ENCODE peak calls at places on chromosome 10, in four cellular contexts. H, K, L and J are unnamed samples.

GRCh38 chr10:32955299-32955772 is 2.7 kb downstream of the ITGB1 start:
- DNase-seq in L (no peak), H (no peak), K (no peak), J (no peak)

GRCh38 chr10:44923611-44924010 is 12.5 kb downstream of the TMEM72 start:
- DNase-seq in L (no peak), K (no peak), H (no peak), J (no peak)

GRCh38 chr10:105742184-105742583 is 1101.1 kb downstream of the SORCS3 start:
- DNase-seq in L (no peak), H (no peak), K (no peak), J (no peak)

GRCh38 chr10:76310681-76311080 is 879.3 kb downstream of the LRMDA start:
- DNase-seq in L (no peak), K (no peak), H (no peak), J (no peak)

GRCh38 chr10:14379556-14380330 is 49.0 kb upstream of the FRMD4A start:
- DNase-seq in H (no peak), K (no peak), L (no peak), J (no peak)

GRCh38 chr10:32963102-32963501 is 5.1 kb upstream of the ITGB1 start:
- DNase-seq in K (no peak), H (no peak), L (no peak), J (no peak)

GRCh38 chr10:116737582-116738358 is 4.6 kb downstream of the HSPA12A start:
- DNase-seq in K (no peak), H (no peak), L (no peak), J (no peak)

GRCh38 chr10:30476511-30476910 is 42.5 kb downstream of the MAP3K8 start:
- DNase-seq in K (no peak), H (no peak), L (no peak), J (no peak)

GRCh38 chr10:33547976-33548375 is 213.5 kb upstream of the NRP1 start:
- DNase-seq in L (no peak), K (no peak), H (no peak), J (no peak)

GRCh38 chr10:48564466-48565150 is 40.3 kb downstream of the ARHGAP22 start:
- DNase-seq in H (no peak), L (no peak), K (no peak), J (no peak)

GRCh38 chr10:132657127-132657706 is 119.6 kb downstream of the INPP5A start:
- DNase-seq in H (no peak), K (no peak), L (no peak), J (peak; percentile 70)

GRCh38 chr10:44882146-44882720 is 28.9 kb upstream of the TMEM72 start:
- DNase-seq in K (no peak), H (no peak), L (no peak), J (no peak)

GRCh38 chr10:49359349-49360231 is 36.3 kb downstream of the DRGX start:
- DNase-seq in L (no peak), H (no peak), K (no peak), J (no peak)

GRCh38 chr10:101576229-101576863 is 11.7 kb downstream of the POLL start:
- DNase-seq in K (no peak), L (no peak), H (no peak), J (no peak)

GRCh38 chr10:9331583-9332008 is 1277.1 kb downstream of the GATA3 start:
- DNase-seq in L (peak; percentile 23), K (no peak), H (no peak), J (no peak)

GRCh38 chr10:78025685-78026364 is 3.5 kb downstream of the POLR3A start:
- DNase-seq in L (no peak), H (no peak), K (no peak), J (no peak)

GRCh38 chr10:87590705-87591588 is 68.7 kb upstream of the PAPSS2 start:
- DNase-seq in K (no peak), H (no peak), L (no peak), J (no peak)

GRCh38 chr10:21807162-21807561 is 196.4 kb downstream of the DNAJC1 start:
- DNase-seq in H (no peak), L (peak; percentile 74), K (no peak), J (no peak)

GRCh38 chr10:113047605-113047962 is 97.5 kb downstream of the TCF7L2 start:
- DNase-seq in K (no peak), H (no peak), L (no peak), J (peak; percentile 60)

GRCh38 chr10:24209946-24210491 is 1.1 kb downstream of the KIAA1217 start:
- DNase-seq in H (no peak), K (no peak), L (no peak), J (no peak)

GRCh38 chr10:101829561-101830315 is 11.5 kb upstream of the OGA start:
- DNase-seq in L (peak; percentile 70), H (peak; percentile 76), K (peak; percentile 68), J (peak; percentile 75)

GRCh38 chr10:59580257-59580863 is 129.3 kb downstream of the SLC16A9 start:
- DNase-seq in H (no peak), L (no peak), K (no peak), J (no peak)

GRCh38 chr10:129637010-129637409 is 170.0 kb downstream of the MGMT start:
- DNase-seq in L (peak; percentile 55), H (no peak), K (no peak), J (no peak)

GRCh38 chr10:3783313-3783689 is 1.7 kb downstream of the KLF6 start:
- DNase-seq in H (no peak), K (peak; percentile 61), L (no peak), J (no peak)

GRCh38 chr10:88989824-88990527 is 622 bp upstream of the FAS start:
- DNase-seq in H (no peak), K (no peak), L (no peak), J (no peak)

GRCh38 chr10:59913547-59914237 is 7.3 kb upstream of the CCDC6 start:
- DNase-seq in L (no peak), K (no peak), H (no peak), J (no peak)

GRCh38 chr10:13717936-13718772 is 131.4 kb downstream of the PRPF18 start:
- DNase-seq in H (peak; percentile 85), L (no peak), K (peak; percentile 46), J (peak; percentile 86)

GRCh38 chr10:14889318-14889717 is 10.7 kb downstream of the SUV39H2 start:
- DNase-seq in H (no peak), L (no peak), K (no peak), J (no peak)

GRCh38 chr10:89625041-89625765 is 19.8 kb downstream of the PANK1 start:
- DNase-seq in K (no peak), H (no peak), L (no peak), J (no peak)

DNA sequence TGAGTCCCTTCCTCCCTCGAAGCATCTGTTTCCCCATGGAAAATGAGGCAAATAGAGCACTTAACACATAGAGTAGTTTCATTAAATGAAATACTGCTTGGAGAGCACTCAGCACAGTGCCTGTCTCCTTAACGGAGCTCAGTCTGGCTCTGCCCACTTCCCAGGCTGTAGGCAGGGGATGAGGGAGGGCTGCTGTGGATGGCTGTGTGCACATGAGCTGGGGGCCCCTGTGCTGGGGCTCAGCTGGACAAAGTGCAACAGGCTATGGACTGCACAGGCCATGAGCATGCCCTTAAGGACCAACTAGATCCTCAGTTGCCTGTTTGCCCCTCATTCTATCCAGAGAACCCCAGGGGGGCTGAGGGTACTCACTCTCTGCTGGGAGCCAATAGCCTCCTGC is 14.5 kb downstream of the ZCCHC24 start:
- DNase-seq in K (no peak), L (no peak), H (no peak), J (no peak)
- H3K27ac ChIP-seq in K (no peak overlapping the region), L (no peak overlapping the region), H (no peak overlapping the region), J (no peak overlapping the region)

DNA sequence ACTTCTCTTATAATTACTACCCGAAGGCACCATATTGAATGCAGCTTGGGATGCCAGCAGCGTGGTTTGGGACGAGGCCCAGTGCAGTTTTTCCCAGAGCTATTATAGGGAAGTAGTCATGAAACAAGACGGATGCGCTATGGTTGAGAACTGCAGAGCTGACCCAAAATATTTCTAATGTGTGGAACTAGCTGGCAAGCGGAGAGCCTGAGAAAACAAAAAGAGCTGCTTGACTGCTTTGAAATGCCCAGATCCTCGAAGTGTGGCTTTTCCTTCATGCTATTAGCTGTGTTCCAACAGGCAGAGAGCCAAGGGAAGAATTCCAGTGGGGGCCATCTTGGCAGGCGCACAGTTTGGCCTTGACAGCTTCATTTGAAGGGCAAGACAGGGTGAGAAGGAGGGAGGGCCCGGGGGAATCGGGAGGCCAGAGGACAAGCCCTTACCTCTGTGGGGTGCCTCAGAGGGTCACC is 122.7 kb downstream of the CUL2 start:
- DNase-seq in H (no peak), L (no peak), K (no peak), J (peak; percentile 34)
- H3K36me3 ChIP-seq in H (no peaks in the 10 kb centered on the region), L (no peaks in the 10 kb centered on the region), K (no peaks in the 10 kb centered on the region), J (no peaks in the 10 kb centered on the region)

GRCh38 chr10:100535338-100535714 is 417 bp upstream of the HIF1AN start:
- DNase-seq in K (no peak), L (no peak), H (no peak), J (no peak)

GRCh38 chr10:100534726-100535125 is 1.0 kb upstream of the HIF1AN start:
- DNase-seq in H (no peak), L (no peak), K (no peak), J (no peak)

GRCh38 chr10:100531761-100532160 is 2.1 kb upstream of the NDUFB8 start:
- DNase-seq in K (no peak), L (no peak), H (no peak), J (no peak)

GRCh38 chr10:100537475-100537874 is 1.7 kb downstream of the HIF1AN start:
- DNase-seq in H (no peak), L (no peak), K (no peak), J (no peak)

DNA sequence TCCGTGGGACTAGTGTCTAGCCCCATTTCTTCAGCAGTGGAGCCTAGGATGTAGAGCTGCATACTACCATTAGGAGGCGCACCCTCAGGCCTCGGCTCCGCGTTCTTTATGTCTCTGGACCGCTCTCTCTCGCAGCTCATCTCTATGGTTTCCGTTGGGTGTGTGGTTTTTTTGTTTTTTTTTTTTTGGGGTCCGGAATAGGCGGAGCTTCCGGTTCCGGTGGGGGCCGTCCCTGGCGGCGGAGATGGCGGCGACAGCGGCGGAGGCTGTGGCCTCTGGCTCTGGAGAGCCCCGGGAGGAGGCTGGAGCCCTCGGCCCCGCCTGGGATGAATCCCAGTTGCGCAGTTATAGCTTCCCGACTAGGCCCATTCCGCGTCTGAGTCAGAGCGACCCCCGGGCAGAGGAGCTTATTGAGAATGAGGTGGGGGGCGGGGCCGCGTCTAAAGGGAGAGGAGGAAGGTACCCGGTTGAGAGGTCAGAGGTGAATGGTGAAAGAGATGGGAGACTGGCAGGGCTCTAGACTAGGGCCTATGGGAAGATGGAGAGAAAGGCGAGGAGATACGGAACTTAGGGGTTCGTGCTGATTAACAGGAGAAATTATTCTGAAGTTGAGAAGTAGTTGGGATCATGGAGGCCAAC is at the start of gene HIF1AN:
- DNase-seq in K (peak; percentile 87), H (peak; percentile 91), L (peak; percentile 92), J (peak; percentile 96)
- H3K27ac ChIP-seq in K (peak within 1 kb of the TSS; percentile 55), H (peak within 1 kb of the TSS; percentile 43), L (peak within 1 kb of the TSS; percentile 59), J (peak within 1 kb of the TSS; percentile 80)

GRCh38 chr10:110977662-110978061 is 58.3 kb downstream of the SHOC2 start:
- DNase-seq in H (no peak), K (no peak), L (no peak), J (no peak)

GRCh38 chr10:110973400-110973799 is 54.0 kb downstream of the SHOC2 start:
- DNase-seq in K (no peak), H (no peak), L (no peak), J (no peak)

GRCh38 chr10:110978204-110978603 is 58.8 kb downstream of the SHOC2 start:
- DNase-seq in L (no peak), K (no peak), H (no peak), J (no peak)

GRCh38 chr10:110979611-110980010 is 60.2 kb downstream of the SHOC2 start:
- DNase-seq in K (no peak), H (no peak), L (no peak), J (no peak)

DNA sequence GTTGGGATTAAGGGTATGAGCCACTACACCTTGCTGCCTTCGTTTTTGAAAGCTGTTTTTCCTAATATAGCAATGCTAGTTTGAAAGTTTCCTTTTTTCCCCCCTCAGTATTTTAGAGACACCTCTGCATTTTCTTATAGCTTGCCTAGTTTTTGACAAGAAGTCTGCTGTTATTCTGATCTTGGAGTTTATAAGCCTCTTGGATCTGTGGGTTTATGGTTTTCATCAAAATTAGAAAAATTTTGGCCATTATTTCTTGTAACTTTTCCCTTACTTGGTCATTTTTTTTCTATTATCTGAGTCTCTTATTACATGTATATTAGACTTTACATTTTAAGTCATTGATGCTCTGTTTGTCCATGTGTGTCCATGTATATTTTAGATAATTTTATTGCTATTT is 57.2 kb downstream of the SHOC2 start:
- DNase-seq in L (no peak), K (no peak), H (no peak), J (no peak)
- H3K36me3 ChIP-seq in L (peaks cover 2% of the 10 kb centered on the region), K (no peaks in the 10 kb centered on the region), H (no peaks in the 10 kb centered on the region), J (no peaks in the 10 kb centered on the region)